ENCODE peak calls at places on chromosomes 11 and 22, in seven cellular contexts. E, N, T, Y, J, K and Z are unnamed samples.

GRCh38 chr22:50310209-50310722 is 2.8 kb upstream of the PLXNB2 start:
- DNase-seq in K (no peak), Y (no peak), J (peak; percentile 77), N (no peak), E (no peak), T (peak; percentile 50), Z (no peak)

GRCh38 chr11:43788394-43788793 is 92.2 kb upstream of the ALKBH3 start:
- DNase-seq in J (peak; percentile 27), K (no peak), Y (no peak), E (no peak), N (peak; percentile 56), T (no peak), Z (no peak)

GRCh38 chr22:23478175-23478574 is 101.9 kb downstream of the IGLL1 start:
- DNase-seq in K (no peak), N (no peak), J (no peak), E (no peak), T (no peak), Y (no peak), Z (no peak)

GRCh38 chr11:96055706-96056387 is 131.9 kb upstream of the MTMR2 start:
- DNase-seq in E (peak; percentile 44), Y (no peak), K (no peak), J (peak; percentile 43), T (no peak), N (no peak), Z (no peak)

GRCh38 chr11:69233761-69234136 is 60.2 kb upstream of the MYEOV start:
- DNase-seq in Y (no peak), E (no peak), J (no peak), N (peak; percentile 24), K (no peak), T (no peak), Z (no peak)

GRCh38 chr11:110857885-110858555 is 145.8 kb upstream of the ARHGAP20 start:
- DNase-seq in J (no peak), T (no peak), E (peak; percentile 17), K (no peak), N (peak; percentile 60), Y (no peak), Z (no peak)

GRCh38 chr22:49295465-49295743 is 532.3 kb downstream of the BRD1 start:
- DNase-seq in E (no peak), J (no peak), K (no peak), T (no peak), Y (no peak), N (no peak), Z (no peak)

GRCh38 chr11:95715777-95716241 is 73.8 kb downstream of the FAM76B start:
- DNase-seq in T (no peak), Y (no peak), J (no peak), N (peak; percentile 80), K (no peak), E (peak; percentile 25), Z (no peak)

GRCh38 chr11:77073328-77074001 is 6.7 kb downstream of the CAPN5 start:
- DNase-seq in J (no peak), K (no peak), N (peak; percentile 94), E (peak; percentile 88), Y (peak; percentile 18), T (peak; percentile 92), Z (no peak)

GRCh38 chr11:67120456-67120855 is 1.4 kb downstream of the KDM2A start:
- DNase-seq in N (peak; percentile 17), E (no peak), Y (no peak), K (no peak), T (no peak), J (no peak), Z (no peak)

GRCh38 chr22:26170795-26171194 is 1.5 kb downstream of the SEZ6L start:
- DNase-seq in N (no peak), Y (peak; percentile 85), E (no peak), T (no peak), J (peak; percentile 85), K (no peak), Z (no peak)

GRCh38 chr11:95544095-95544795 is 245.3 kb downstream of the FAM76B start:
- DNase-seq in K (no peak), J (no peak), T (no peak), Y (no peak), E (peak; percentile 50), N (no peak), Z (no peak)

GRCh38 chr11:44043157-44043556 is 4.6 kb upstream of the ACCSL start:
- DNase-seq in T (no peak), K (no peak), N (no peak), E (no peak), Y (no peak), J (no peak), Z (no peak)

GRCh38 chr11:37552284-37552683 is 954.2 kb upstream of the RAG2 start:
- DNase-seq in Y (no peak), T (no peak), J (no peak), E (no peak), K (no peak), N (no peak), Z (no peak)

GRCh38 chr11:27395556-27396258 is 32.7 kb upstream of the CCDC34 start:
- DNase-seq in K (no peak), J (peak; percentile 45), E (no peak), N (peak; percentile 70), Y (no peak), T (no peak), Z (no peak)

GRCh38 chr11:65214212-65214845 is 32.6 kb downstream of the CAPN1 start:
- DNase-seq in N (peak; percentile 43), E (no peak), Y (no peak), K (no peak), T (no peak), J (no peak), Z (no peak)
- H3K4me3 ChIP-seq in N (no peak overlapping the region), E (no peak overlapping the region), Y (no peak overlapping the region), K (peak overlapping the region; percentile 19), T (no peak overlapping the region), J (no peak overlapping the region), Z (no peak overlapping the region)

GRCh38 chr22:19873138-19873959 is 18.7 kb upstream of the GNB1L start:
- DNase-seq in T (peak; percentile 79), K (no peak), J (no peak), E (no peak), Y (no peak), N (peak; percentile 80), Z (no peak)
- H3K36me3 ChIP-seq in T (no peaks in the 10 kb centered on the region), K (no peaks in the 10 kb centered on the region), J (no peaks in the 10 kb centered on the region), E (no peaks in the 10 kb centered on the region), Y (no peaks in the 10 kb centered on the region), N (peaks cover 5% of the 10 kb centered on the region), Z (no peaks in the 10 kb centered on the region)

DNA sequence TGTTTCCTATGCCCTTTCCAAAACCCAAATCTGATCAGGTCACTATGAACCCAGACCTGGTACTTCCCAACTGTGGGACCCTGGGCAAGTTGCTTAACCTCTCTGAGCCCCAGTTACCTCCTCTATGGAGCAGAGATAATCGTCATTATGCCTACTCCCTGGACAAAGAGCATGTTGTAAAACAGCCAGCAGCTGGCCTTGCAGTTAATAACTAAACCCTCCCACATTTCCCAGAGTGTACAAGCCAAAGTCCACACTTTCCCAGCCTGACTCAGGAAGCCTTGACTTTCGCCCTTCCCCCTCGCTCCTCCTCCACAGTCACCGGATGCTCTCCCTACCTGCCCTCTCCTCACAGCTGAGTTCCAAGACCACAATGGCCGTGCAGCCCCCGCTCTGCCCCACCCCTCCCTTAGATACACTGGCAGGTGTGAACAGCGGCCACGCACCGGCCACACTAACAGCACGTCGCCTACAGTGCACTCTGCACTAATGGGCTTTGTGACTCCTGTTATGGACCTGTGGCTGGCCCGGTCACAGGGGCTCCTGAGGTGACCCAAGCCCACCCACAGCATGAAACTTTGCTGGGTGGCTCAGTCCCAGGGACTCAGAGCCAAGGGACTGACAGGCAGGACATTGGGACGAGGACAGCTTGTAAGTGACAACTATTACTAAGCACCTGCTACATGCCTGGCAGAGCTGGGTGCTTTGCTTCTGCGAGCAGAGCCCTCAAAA is 15.6 kb upstream of the MFNG start:
- DNase-seq in E (peak; percentile 77), T (peak; percentile 89), J (no peak), Y (no peak), N (peak; percentile 91), K (no peak), Z (no peak)
- H3K4me3 ChIP-seq in E (no peak overlapping the region), T (no peak overlapping the region), J (no peak overlapping the region), Y (no peak overlapping the region), N (peak overlapping the region; percentile 47), K (no peak overlapping the region), Z (no peak overlapping the region)

GRCh38 chr22:42889290-42889689 is 32.2 kb upstream of the ARFGAP3 start:
- DNase-seq in T (no peak), J (no peak), E (no peak), Y (no peak), K (no peak), N (no peak), Z (no peak)
- H3K36me3 ChIP-seq in T (no peaks in the 10 kb centered on the region), J (no peaks in the 10 kb centered on the region), E (peaks cover 33% of the 10 kb centered on the region), Y (peaks cover 13% of the 10 kb centered on the region), K (peaks cover 9% of the 10 kb centered on the region), N (peaks cover 70% of the 10 kb centered on the region), Z (peaks cover 3% of the 10 kb centered on the region)

GRCh38 chr22:41920271-41920976 is 5.5 kb upstream of the SHISA8 start:
- DNase-seq in T (no peak), E (no peak), K (no peak), J (no peak), N (peak; percentile 77), Y (no peak), Z (no peak)

GRCh38 chr22:41917906-41918791 is 3.3 kb upstream of the SHISA8 start:
- DNase-seq in J (no peak), E (peak; percentile 29), T (no peak), K (no peak), Y (no peak), N (peak; percentile 83), Z (no peak)

GRCh38 chr22:41916745-41917358 is 2.0 kb upstream of the SHISA8 start:
- DNase-seq in T (no peak), K (no peak), J (no peak), E (no peak), Y (no peak), N (no peak), Z (no peak)

GRCh38 chr22:41917375-41917905 is 2.6 kb upstream of the SHISA8 start:
- DNase-seq in J (no peak), K (no peak), Y (no peak), E (no peak), T (no peak), N (no peak), Z (no peak)

DNA sequence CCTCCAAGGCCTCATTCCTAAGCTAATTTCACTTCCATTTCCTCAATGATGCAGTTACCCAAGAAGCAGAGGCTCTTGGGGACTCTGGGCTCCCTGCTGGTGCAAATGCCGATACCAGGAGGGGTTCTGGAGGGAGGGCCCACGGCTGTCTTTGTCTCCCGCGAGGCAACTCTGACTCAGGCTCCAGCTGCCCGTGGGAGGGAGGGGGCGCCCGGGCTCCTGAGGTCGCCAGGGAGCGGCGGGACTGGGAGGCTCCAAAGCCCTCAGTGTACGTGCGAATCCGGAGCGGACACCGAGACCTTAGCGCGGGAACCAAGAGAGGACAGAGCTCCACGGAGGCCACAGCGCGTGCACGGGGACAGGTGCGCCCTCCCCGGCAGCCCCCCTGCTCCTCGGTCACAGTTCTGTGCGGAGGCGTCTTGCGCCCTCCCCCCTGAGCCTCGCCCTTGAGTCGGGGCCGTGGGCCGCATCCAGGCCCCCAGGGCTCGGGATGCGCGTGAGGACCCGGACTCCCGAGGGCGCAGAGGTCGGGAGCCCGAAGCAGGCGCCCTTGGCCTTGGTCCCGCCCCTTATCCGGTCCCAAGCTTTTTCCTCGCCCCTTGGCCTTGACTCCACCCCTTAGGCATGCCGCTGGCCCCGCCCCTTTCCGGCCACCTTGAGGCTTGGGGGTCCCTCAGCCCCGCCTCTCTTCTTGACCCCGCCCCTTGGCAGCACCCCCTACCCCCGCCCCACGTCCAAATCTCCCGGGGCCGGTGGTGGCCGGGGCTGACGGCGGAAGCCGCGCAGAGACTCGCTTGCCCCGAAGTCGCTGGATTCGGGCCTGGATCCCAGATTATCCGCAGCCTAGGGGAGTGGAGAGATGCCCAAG is 4.7 kb upstream of the SHISA8 start:
- DNase-seq in E (peak; percentile 17), J (peak; percentile 53), Y (peak; percentile 75), N (peak; percentile 94), T (peak; percentile 89), K (no peak), Z (no peak)
- H3K4me3 ChIP-seq in E (peak overlapping the region; percentile 49), J (peak overlapping the region; percentile 37), Y (peak overlapping the region; percentile 35), N (peak overlapping the region; percentile 51), T (no peak overlapping the region), K (peak overlapping the region; percentile 50), Z (peak overlapping the region; percentile 24)

GRCh38 chr11:3753110-3753509 is 44.2 kb downstream of the NUP98 start:
- DNase-seq in J (no peak), N (no peak), T (no peak), Y (no peak), E (no peak), K (no peak), Z (no peak)
- H3K36me3 ChIP-seq in J (peaks cover 20% of the 10 kb centered on the region), N (peaks cover 87% of the 10 kb centered on the region), T (peaks cover 6% of the 10 kb centered on the region), Y (peaks cover 35% of the 10 kb centered on the region), E (peaks cover 38% of the 10 kb centered on the region), K (peaks cover 34% of the 10 kb centered on the region), Z (peaks cover 16% of the 10 kb centered on the region)